ENCODE peak calls at places on chromosome 14, in nine cellular contexts. B is foreskin fibroblast; R is fibroblast of gingiva; T is stimulated activated CD8-positive, alpha-beta memory T cell treated with anti-CD3 and anti-CD28 coated beads, Interleukin-12 subunit alpha, Interleukin-12 subunit beta, amount 100 ng/mL, for 1 hour; S is esophagus squamous epithelium; C is GM10248; A is naive thymus-derived CD8-positive, alpha-beta T cell; J is KG1; D is LHCN-M2. N is an unnamed sample.

GRCh38 chr14:59354666-59355065 is 110.5 kb downstream of the GPR135 start:
- DNase-seq in T (no peak), S (no peak), A (no peak), B (peak; percentile 76), J (no peak), R (no peak), C (no peak), D (peak; percentile 94), N (no peak)

GRCh38 chr14:101181717-101182313 is 278.3 kb upstream of the RTL1 start:
- DNase-seq in R (no peak), C (peak; percentile 4), S (no peak), D (no peak), J (no peak), B (no peak), A (no peak), T (no peak), N (no peak)

GRCh38 chr14:82362452-82362851 is 828.8 kb upstream of the SEL1L start:
- DNase-seq in A (no peak), C (no peak), D (no peak), B (no peak), R (no peak), J (no peak), T (no peak), S (no peak), N (no peak)

GRCh38 chr14:73944432-73945158 is 5.3 kb downstream of the FAM161B start:
- DNase-seq in C (no peak), R (no peak), A (no peak), J (no peak), B (no peak), T (no peak), S (no peak), D (no peak), N (no peak)

GRCh38 chr14:32254952-32255679 is 52.0 kb upstream of the RNU6-8 start:
- DNase-seq in A (peak; percentile 14), S (no peak), D (peak; percentile 62), T (peak; percentile 23), B (peak; percentile 45), R (peak; percentile 57), C (peak; percentile 54), J (peak; percentile 20), N (peak; percentile 6)

GRCh38 chr14:104752338-104752734 is 611 bp upstream of the SIVA1 start:
- DNase-seq in J (no peak), A (no peak), C (no peak), T (no peak), D (no peak), B (no peak), S (peak; percentile 100), R (no peak), N (no peak)

GRCh38 chr14:66595394-66595793 is 87.4 kb downstream of the GPHN start:
- DNase-seq in A (no peak), R (no peak), B (no peak), T (no peak), S (no peak), C (no peak), J (no peak), D (no peak), N (no peak)

GRCh38 chr14:61927521-61927920 is 165.3 kb downstream of the SNAPC1 start:
- DNase-seq in C (no peak), S (no peak), T (no peak), D (peak; percentile 16), A (no peak), B (no peak), J (no peak), R (no peak), N (no peak)

GRCh38 chr14:30525833-30526232 is 33.1 kb upstream of the G2E3 start:
- DNase-seq in C (no peak), D (peak; percentile 4), T (no peak), R (peak; percentile 68), S (no peak), J (no peak), A (no peak), B (peak; percentile 30), N (no peak)

GRCh38 chr14:33668066-33668465 is 282.8 kb downstream of the EGLN3 start:
- DNase-seq in R (no peak), D (peak; percentile 87), T (no peak), S (no peak), C (no peak), A (no peak), B (peak; percentile 48), J (no peak), N (no peak)

GRCh38 chr14:103724116-103724515 is 8.5 kb downstream of the ZFYVE21 start:
- DNase-seq in C (no peak), J (no peak), B (no peak), D (no peak), S (no peak), A (no peak), R (no peak), T (no peak), N (no peak)